ENCODE peak calls at places on chromosomes 6 and 20, in five cellular contexts. F is foreskin fibroblast, N is OCI-M1, I is aorta, Z is NCI-H774. P is an unnamed sample.

GRCh38 chr6:49430187-49430586 is 32.9 kb downstream of the MMUT start:
- DNase-seq in F (peak), N (no peak), I (no peak), Z (no peak), P (no peak)

GRCh38 chr6:34223381-34223963 is 13.2 kb upstream of the HMGA1 start:
- DNase-seq in F (peak), N (no peak), I (no peak), Z (no peak), P (no peak)

GRCh38 chr20:17794400-17794799 is 94.6 kb downstream of the BANF2 start:
- DNase-seq in F (no peak), N (no peak), I (no peak), Z (no peak), P (no peak)

GRCh38 chr20:44770480-44771171 is 25.0 kb downstream of the KCNK15 start:
- DNase-seq in F (peak), N (no peak), I (no peak), Z (no peak), P (no peak)

GRCh38 chr6:81735756-81736380 is 16.6 kb downstream of the TENT5A start:
- DNase-seq in F (peak), N (no peak), I (no peak), Z (no peak), P (no peak)

GRCh38 chr6:126396131-126396530 is 56.2 kb downstream of the CENPW start:
- DNase-seq in F (no peak), N (peak), I (no peak), Z (no peak), P (no peak)

GRCh38 chr6:139296927-139297326 is 5.1 kb upstream of the TXLNB start:
- DNase-seq in F (peak), N (peak), I (no peak), Z (no peak), P (no peak)

GRCh38 chr6:37607949-37608348 is 89.7 kb downstream of the MDGA1 start:
- DNase-seq in F (peak), N (peak), I (no peak), Z (no peak), P (no peak)

GRCh38 chr20:45835230-45836224 is 1.9 kb downstream of the SNX21 start:
- DNase-seq in F (peak), N (no peak), I (peak), Z (no peak), P (peak)

GRCh38 chr20:41300383-41300782 is 17.1 kb downstream of the ZHX3 start:
- DNase-seq in F (no peak), N (no peak), I (no peak), Z (no peak), P (no peak)

GRCh38 chr6:43806041-43806757 is 36.2 kb downstream of the VEGFA start:
- DNase-seq in F (peak), N (no peak), I (peak), Z (no peak), P (no peak)

GRCh38 chr6:167122827-167123657 is at the start of gene CCR6:
- DNase-seq in F (no peak), N (no peak), I (no peak), Z (no peak), P (no peak)